ENCODE peak calls at places on chromosomes 6 and 20, in ten cellular contexts. S, U, T, X, O, G, F, R, Y and W are unnamed samples.

GRCh38 chr20:62742979-62743776 is 34.5 kb downstream of the NTSR1 start:
- DNase-seq in F (no peak), R (no peak), U (no peak), S (no peak), T (no peak), Y (no peak), O (no peak), X (no peak), G (no peak), W (no peak)

GRCh38 chr6:111490067-111490466 is 7.0 kb upstream of the REV3L start:
- DNase-seq in F (no peak), T (no peak), Y (no peak), U (no peak), X (no peak), G (no peak), O (no peak), S (no peak), R (no peak), W (no peak)

GRCh38 chr6:167761794-167762258 is 64.9 kb upstream of the AFDN start:
- DNase-seq in O (no peak), U (no peak), S (no peak), R (no peak), T (no peak), F (no peak), X (no peak), G (no peak), Y (no peak), W (no peak)

GRCh38 chr20:57654998-57655811 is 35.0 kb upstream of the ZBP1 start:
- DNase-seq in O (no peak), S (peak; percentile 5), Y (no peak), F (no peak), R (no peak), X (no peak), G (no peak), U (no peak), T (peak; percentile 15), W (no peak)

GRCh38 chr6:53055873-53056272 is 9.3 kb upstream of the FBXO9 start:
- DNase-seq in F (no peak), S (no peak), O (no peak), R (no peak), X (no peak), G (no peak), T (no peak), Y (no peak), U (no peak), W (no peak)

GRCh38 chr6:158439255-158439654 is 120.6 kb upstream of the TMEM181 start:
- DNase-seq in X (no peak), T (no peak), U (no peak), O (no peak), S (no peak), R (no peak), Y (peak; percentile 72), F (no peak), G (no peak), W (no peak)

GRCh38 chr20:16007164-16007563 is 566.1 kb downstream of the KIF16B start:
- DNase-seq in X (no peak), G (no peak), Y (no peak), S (no peak), F (no peak), R (no peak), T (no peak), O (no peak), U (no peak), W (no peak)

GRCh38 chr20:53739799-53740785 is 146.5 kb upstream of the ZNF217 start:
- DNase-seq in G (no peak), X (no peak), Y (peak; percentile 58), R (no peak), T (no peak), O (no peak), S (no peak), F (no peak), U (peak; percentile 41), W (no peak)

GRCh38 chr6:37514377-37514776 is 14.7 kb upstream of the CCDC167 start:
- DNase-seq in X (peak; percentile 36), F (no peak), R (no peak), U (peak; percentile 93), Y (no peak), S (no peak), T (no peak), G (no peak), O (no peak), W (no peak)